ENCODE peak calls at places on chromosome 6, in eight cellular contexts. One of them, this sample, is unnamed. For H3K4me1, the result is how much of the 10 kb centered on the place peaks cover.

GRCh38 chr6:20921533-20921932 is 387.3 kb downstream of the CDKAL1 start:
- DNase-seq in heart left ventricle: no peak
- DNase-seq in fibroblast of lung: peak
- DNase-seq in body of pancreas: no peak
- DNase-seq in left ventricle myocardium inferior: no peak
- DNase-seq in uterus: no peak
- DNase-seq in neural progenitor cell: no peak
- DNase-seq in HCT116: no peak
- DNase-seq in this sample: no peak

GRCh38 chr6:135434095-135434494 is 63.4 kb downstream of the AHI1 start:
- DNase-seq in heart left ventricle: no peak
- DNase-seq in fibroblast of lung: no peak
- DNase-seq in body of pancreas: no peak
- DNase-seq in left ventricle myocardium inferior: no peak
- DNase-seq in uterus: no peak
- DNase-seq in neural progenitor cell: no peak
- DNase-seq in HCT116: no peak
- DNase-seq in this sample: no peak

GRCh38 chr6:125528614-125529013 is 220.8 kb upstream of the HEY2 start:
- DNase-seq in heart left ventricle: no peak
- DNase-seq in fibroblast of lung: no peak
- DNase-seq in body of pancreas: no peak
- DNase-seq in left ventricle myocardium inferior: no peak
- DNase-seq in uterus: no peak
- DNase-seq in neural progenitor cell: peak
- DNase-seq in HCT116: no peak
- DNase-seq in this sample: no peak

GRCh38 chr6:139982652-139983051 is 608.2 kb upstream of the CITED2 start:
- DNase-seq in heart left ventricle: no peak
- DNase-seq in fibroblast of lung: peak
- DNase-seq in body of pancreas: no peak
- DNase-seq in left ventricle myocardium inferior: no peak
- DNase-seq in uterus: no peak
- DNase-seq in neural progenitor cell: peak
- DNase-seq in HCT116: no peak
- DNase-seq in this sample: no peak

GRCh38 chr6:89680150-89680549 is 41.6 kb upstream of the LYRM2 start:
- DNase-seq in heart left ventricle: no peak
- DNase-seq in fibroblast of lung: no peak
- DNase-seq in body of pancreas: no peak
- DNase-seq in left ventricle myocardium inferior: no peak
- DNase-seq in uterus: no peak
- DNase-seq in neural progenitor cell: no peak
- DNase-seq in HCT116: no peak
- DNase-seq in this sample: no peak

GRCh38 chr6:64815718-64816117 is 891.3 kb downstream of the EYS start:
- DNase-seq in heart left ventricle: no peak
- DNase-seq in fibroblast of lung: peak
- DNase-seq in body of pancreas: no peak
- DNase-seq in left ventricle myocardium inferior: no peak
- DNase-seq in uterus: no peak
- DNase-seq in neural progenitor cell: no peak
- DNase-seq in HCT116: no peak
- DNase-seq in this sample: no peak

GRCh38 chr6:163951326-163951725 is 536.8 kb downstream of the QKI start:
- DNase-seq in heart left ventricle: no peak
- DNase-seq in fibroblast of lung: no peak
- DNase-seq in body of pancreas: no peak
- DNase-seq in left ventricle myocardium inferior: no peak
- DNase-seq in uterus: no peak
- DNase-seq in neural progenitor cell: no peak
- DNase-seq in HCT116: no peak
- DNase-seq in this sample: no peak

GRCh38 chr6:127893541-127893940 is 7.3 kb downstream of the THEMIS start:
- DNase-seq in heart left ventricle: no peak
- DNase-seq in fibroblast of lung: no peak
- DNase-seq in body of pancreas: no peak
- DNase-seq in left ventricle myocardium inferior: no peak
- DNase-seq in uterus: no peak
- DNase-seq in neural progenitor cell: peak
- DNase-seq in HCT116: no peak
- DNase-seq in this sample: no peak

GRCh38 chr6:44166591-44167184 is 8.1 kb downstream of the CAPN11 start:
- DNase-seq in heart left ventricle: no peak
- DNase-seq in fibroblast of lung: no peak
- DNase-seq in body of pancreas: no peak
- DNase-seq in left ventricle myocardium inferior: no peak
- DNase-seq in uterus: no peak
- DNase-seq in neural progenitor cell: peak
- DNase-seq in HCT116: no peak
- DNase-seq in this sample: no peak

GRCh38 chr6:44162876-44163625 is 4.4 kb downstream of the CAPN11 start:
- DNase-seq in heart left ventricle: no peak
- DNase-seq in fibroblast of lung: no peak
- DNase-seq in body of pancreas: peak
- DNase-seq in left ventricle myocardium inferior: no peak
- DNase-seq in uterus: no peak
- DNase-seq in neural progenitor cell: peak
- DNase-seq in HCT116: no peak
- DNase-seq in this sample: no peak

GRCh38 chr6:44167567-44167966 is 8.9 kb downstream of the CAPN11 start:
- DNase-seq in heart left ventricle: no peak
- DNase-seq in fibroblast of lung: no peak
- DNase-seq in body of pancreas: no peak
- DNase-seq in left ventricle myocardium inferior: no peak
- DNase-seq in uterus: no peak
- DNase-seq in neural progenitor cell: no peak
- DNase-seq in HCT116: no peak
- DNase-seq in this sample: no peak

GRCh38 chr6:44169154-44169553 is 10.5 kb downstream of the CAPN11 start:
- DNase-seq in heart left ventricle: no peak
- DNase-seq in fibroblast of lung: peak
- DNase-seq in body of pancreas: no peak
- DNase-seq in left ventricle myocardium inferior: no peak
- DNase-seq in uterus: no peak
- DNase-seq in neural progenitor cell: no peak
- DNase-seq in HCT116: no peak
- DNase-seq in this sample: no peak

DNA sequence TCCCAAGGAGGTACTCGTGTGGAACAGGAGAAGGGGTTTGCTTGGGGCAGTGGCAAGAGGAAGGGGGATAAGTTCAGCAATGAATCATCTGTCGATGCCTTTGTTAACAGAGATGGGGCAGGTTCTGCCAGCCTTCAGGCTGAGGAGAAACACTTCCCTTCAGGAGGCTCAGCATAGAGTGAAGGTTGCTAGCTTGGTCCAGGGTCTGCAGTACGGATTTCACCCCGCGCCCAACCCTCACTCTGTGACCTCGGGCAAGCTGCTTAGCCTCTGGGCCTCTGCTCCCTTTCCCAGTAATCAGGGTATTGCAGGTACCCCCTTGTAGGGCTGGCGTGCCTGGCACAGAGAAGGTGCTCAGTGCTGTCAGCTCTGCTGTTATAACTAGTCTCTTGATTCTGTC is 7.5 kb downstream of the CAPN11 start:
- DNase-seq in heart left ventricle: no peak
- DNase-seq in fibroblast of lung: no peak
- DNase-seq in body of pancreas: no peak
- DNase-seq in left ventricle myocardium inferior: no peak
- DNase-seq in uterus: no peak
- DNase-seq in neural progenitor cell: no peak
- DNase-seq in HCT116: no peak
- DNase-seq in this sample: no peak
- H3K4me3 ChIP-seq in heart left ventricle: no peak
- H3K4me3 ChIP-seq in fibroblast of lung: no peak
- H3K4me3 ChIP-seq in body of pancreas: no peak
- H3K4me3 ChIP-seq in left ventricle myocardium inferior: no peak
- H3K4me3 ChIP-seq in uterus: no peak
- H3K4me3 ChIP-seq in neural progenitor cell: no peak
- H3K4me3 ChIP-seq in HCT116: no peak
- H3K4me3 ChIP-seq in this sample: no peak

DNA sequence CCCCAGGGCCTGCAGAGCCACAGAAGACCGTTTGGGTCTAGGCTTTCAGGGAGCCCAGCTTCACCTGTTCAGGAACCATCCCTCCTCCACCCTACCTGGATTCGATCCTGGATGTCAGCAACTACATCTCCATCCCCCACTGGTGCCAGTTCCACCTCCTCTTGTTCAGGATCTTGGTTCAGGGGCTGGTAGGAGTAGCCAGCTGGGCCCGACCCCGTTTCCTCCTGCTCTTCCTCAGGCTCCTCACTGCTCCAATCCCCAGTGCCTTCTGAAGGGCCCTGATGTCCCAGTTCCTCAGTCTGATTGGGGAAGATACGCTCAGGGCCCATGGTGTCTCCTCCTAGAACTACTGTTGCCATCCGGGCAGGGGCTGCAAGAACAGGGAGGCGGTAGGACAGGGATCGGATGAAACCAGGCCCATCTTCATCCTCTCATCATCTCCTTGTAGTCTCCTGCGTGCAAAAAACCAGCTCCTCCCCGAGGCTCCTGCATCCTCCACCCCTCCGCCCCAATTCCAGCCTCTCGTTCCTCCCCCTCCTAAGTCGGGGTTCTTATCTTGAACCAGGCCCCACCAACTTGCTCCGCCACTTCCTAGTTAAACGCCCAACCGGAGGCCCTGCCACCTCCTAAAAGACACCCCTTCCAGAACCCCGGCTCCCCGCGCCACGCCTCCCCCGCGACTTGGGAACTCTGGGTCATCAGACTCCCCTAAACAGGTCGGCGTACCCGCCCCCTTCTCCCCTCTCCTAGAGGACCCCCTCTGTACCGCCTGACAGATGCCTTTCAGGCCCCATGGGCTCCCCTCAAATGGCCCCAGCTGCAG is 515 bp downstream of the MEA1 start:
- DNase-seq in heart left ventricle: no peak
- DNase-seq in fibroblast of lung: peak
- DNase-seq in body of pancreas: peak
- DNase-seq in left ventricle myocardium inferior: no peak
- DNase-seq in uterus: no peak
- DNase-seq in neural progenitor cell: no peak
- DNase-seq in HCT116: no peak
- DNase-seq in this sample: no peak
- H3K4me1 ChIP-seq in heart left ventricle: under half
- H3K4me1 ChIP-seq in fibroblast of lung: under half
- H3K4me1 ChIP-seq in body of pancreas: under half
- H3K4me1 ChIP-seq in left ventricle myocardium inferior: half or more
- H3K4me1 ChIP-seq in uterus: under half
- H3K4me1 ChIP-seq in neural progenitor cell: under half
- H3K4me1 ChIP-seq in HCT116: under half
- H3K4me1 ChIP-seq in this sample: under half

GRCh38 chr6:39932386-39932785 is 1.9 kb downstream of the MOCS1 start:
- DNase-seq in heart left ventricle: no peak
- DNase-seq in fibroblast of lung: no peak
- DNase-seq in body of pancreas: no peak
- DNase-seq in left ventricle myocardium inferior: no peak
- DNase-seq in uterus: no peak
- DNase-seq in neural progenitor cell: no peak
- DNase-seq in HCT116: no peak
- DNase-seq in this sample: no peak

GRCh38 chr6:39936857-39937256 is 2.6 kb upstream of the MOCS1 start:
- DNase-seq in heart left ventricle: no peak
- DNase-seq in fibroblast of lung: no peak
- DNase-seq in body of pancreas: no peak
- DNase-seq in left ventricle myocardium inferior: no peak
- DNase-seq in uterus: no peak
- DNase-seq in neural progenitor cell: no peak
- DNase-seq in HCT116: no peak
- DNase-seq in this sample: no peak

GRCh38 chr6:39933669-39934059 is 598 bp downstream of the MOCS1 start:
- DNase-seq in heart left ventricle: no peak
- DNase-seq in fibroblast of lung: no peak
- DNase-seq in body of pancreas: no peak
- DNase-seq in left ventricle myocardium inferior: no peak
- DNase-seq in uterus: no peak
- DNase-seq in neural progenitor cell: no peak
- DNase-seq in HCT116: no peak
- DNase-seq in this sample: no peak

GRCh38 chr6:39931607-39932006 is 2.7 kb downstream of the MOCS1 start:
- DNase-seq in heart left ventricle: no peak
- DNase-seq in fibroblast of lung: no peak
- DNase-seq in body of pancreas: no peak
- DNase-seq in left ventricle myocardium inferior: no peak
- DNase-seq in uterus: no peak
- DNase-seq in neural progenitor cell: no peak
- DNase-seq in HCT116: no peak
- DNase-seq in this sample: no peak

DNA sequence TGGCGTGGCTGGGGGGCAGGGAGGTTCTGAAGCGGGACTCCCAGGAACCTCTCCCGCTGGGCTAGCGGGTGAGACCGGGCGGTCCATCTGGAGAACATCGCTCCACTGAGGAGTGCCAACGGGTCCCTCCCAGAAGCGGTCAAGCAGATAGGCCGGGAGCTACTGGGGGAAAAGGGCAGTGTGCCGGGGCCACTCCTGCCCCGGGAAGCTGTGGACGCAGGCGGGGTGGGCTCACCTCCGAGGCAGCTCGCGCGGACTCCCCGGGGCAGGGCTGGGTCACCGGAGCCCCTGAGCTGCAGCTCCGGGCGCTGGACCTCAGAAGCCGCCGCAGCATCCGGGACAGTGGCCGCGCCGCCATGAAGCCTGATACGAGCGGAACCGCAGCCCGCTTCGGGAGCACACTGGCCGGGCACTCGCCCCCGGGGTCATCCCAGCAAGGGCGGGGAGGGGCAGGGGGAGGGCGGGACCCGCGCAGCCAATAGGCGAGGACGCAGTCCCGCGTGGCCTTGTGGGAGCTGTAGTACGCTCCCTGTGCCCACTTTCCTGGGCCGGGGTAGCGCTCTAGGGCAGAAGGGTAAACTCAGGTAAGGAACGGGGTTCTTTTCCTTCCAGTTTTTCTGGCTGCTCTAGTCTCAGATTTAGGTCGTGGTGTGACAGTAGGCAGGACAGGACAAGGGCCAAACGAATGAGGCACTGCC is at the start of gene MOCS1:
- DNase-seq in heart left ventricle: peak
- DNase-seq in fibroblast of lung: peak
- DNase-seq in body of pancreas: peak
- DNase-seq in left ventricle myocardium inferior: peak
- DNase-seq in uterus: peak
- DNase-seq in neural progenitor cell: peak
- DNase-seq in HCT116: peak
- DNase-seq in this sample: peak
- H3K4me3 ChIP-seq in heart left ventricle: peak
- H3K4me3 ChIP-seq in fibroblast of lung: peak
- H3K4me3 ChIP-seq in body of pancreas: peak
- H3K4me3 ChIP-seq in left ventricle myocardium inferior: peak
- H3K4me3 ChIP-seq in uterus: peak
- H3K4me3 ChIP-seq in neural progenitor cell: peak
- H3K4me3 ChIP-seq in HCT116: peak
- H3K4me3 ChIP-seq in this sample: peak

GRCh38 chr6:148963738-148964137 is 216.9 kb downstream of the UST start:
- DNase-seq in heart left ventricle: no peak
- DNase-seq in fibroblast of lung: no peak
- DNase-seq in body of pancreas: no peak
- DNase-seq in left ventricle myocardium inferior: no peak
- DNase-seq in uterus: no peak
- DNase-seq in neural progenitor cell: no peak
- DNase-seq in HCT116: no peak
- DNase-seq in this sample: no peak

GRCh38 chr6:148967128-148967527 is 220.3 kb downstream of the UST start:
- DNase-seq in heart left ventricle: no peak
- DNase-seq in fibroblast of lung: no peak
- DNase-seq in body of pancreas: no peak
- DNase-seq in left ventricle myocardium inferior: no peak
- DNase-seq in uterus: no peak
- DNase-seq in neural progenitor cell: no peak
- DNase-seq in HCT116: no peak
- DNase-seq in this sample: no peak

GRCh38 chr6:148962854-148963515 is 216.2 kb downstream of the UST start:
- DNase-seq in heart left ventricle: no peak
- DNase-seq in fibroblast of lung: no peak
- DNase-seq in body of pancreas: no peak
- DNase-seq in left ventricle myocardium inferior: no peak
- DNase-seq in uterus: no peak
- DNase-seq in neural progenitor cell: peak
- DNase-seq in HCT116: no peak
- DNase-seq in this sample: no peak

GRCh38 chr6:148965287-148965686 is 218.5 kb downstream of the UST start:
- DNase-seq in heart left ventricle: no peak
- DNase-seq in fibroblast of lung: no peak
- DNase-seq in body of pancreas: no peak
- DNase-seq in left ventricle myocardium inferior: no peak
- DNase-seq in uterus: no peak
- DNase-seq in neural progenitor cell: no peak
- DNase-seq in HCT116: no peak
- DNase-seq in this sample: no peak

GRCh38 chr6:148964467-148964866 is 217.6 kb downstream of the UST start:
- DNase-seq in heart left ventricle: no peak
- DNase-seq in fibroblast of lung: no peak
- DNase-seq in body of pancreas: no peak
- DNase-seq in left ventricle myocardium inferior: no peak
- DNase-seq in uterus: no peak
- DNase-seq in neural progenitor cell: no peak
- DNase-seq in HCT116: no peak
- DNase-seq in this sample: no peak
- H3K4me1 ChIP-seq in heart left ventricle: under half
- H3K4me1 ChIP-seq in fibroblast of lung: under half
- H3K4me1 ChIP-seq in body of pancreas: under half
- H3K4me1 ChIP-seq in left ventricle myocardium inferior: under half
- H3K4me1 ChIP-seq in uterus: under half
- H3K4me1 ChIP-seq in neural progenitor cell: under half
- H3K4me1 ChIP-seq in HCT116: under half
- H3K4me1 ChIP-seq in this sample: under half